ENCODE peak calls at places on chromosomes 16 and 17, in ten cellular contexts. One of them, this sample, is unnamed.

GRCh38 chr17:21049457-21049856 is 6.6 kb upstream of the USP22 start:
- DNase-seq in Peyer's patch: no peak
- DNase-seq in naive thymus-derived CD8-positive, alpha-beta T cell: no peak
- DNase-seq in stimulated activated CD4-positive, alpha-beta T cell treated with anti-CD3 and anti-CD28 coated beads, Interleukin-4, amount 100 ng/mL, for 24 hours: no peak
- DNase-seq in neuronal stem cell: no peak
- DNase-seq in astrocyte of the spinal cord: no peak
- DNase-seq in EH: no peak
- DNase-seq in heart left ventricle: no peak
- DNase-seq in GDM1: no peak
- DNase-seq in cardiac septum: no peak
- DNase-seq in this sample: no peak

GRCh38 chr16:25177831-25178688 is 38.7 kb upstream of the AQP8 start:
- DNase-seq in Peyer's patch: no peak
- DNase-seq in naive thymus-derived CD8-positive, alpha-beta T cell: no peak
- DNase-seq in stimulated activated CD4-positive, alpha-beta T cell treated with anti-CD3 and anti-CD28 coated beads, Interleukin-4, amount 100 ng/mL, for 24 hours: no peak
- DNase-seq in neuronal stem cell: no peak
- DNase-seq in astrocyte of the spinal cord: no peak
- DNase-seq in EH: no peak
- DNase-seq in heart left ventricle: no peak
- DNase-seq in GDM1: no peak
- DNase-seq in cardiac septum: no peak
- DNase-seq in this sample: peak; percentile 19

GRCh38 chr16:30112197-30113030 is 923 bp downstream of the GDPD3 start:
- DNase-seq in Peyer's patch: peak; percentile 43
- DNase-seq in naive thymus-derived CD8-positive, alpha-beta T cell: peak; percentile 73
- DNase-seq in stimulated activated CD4-positive, alpha-beta T cell treated with anti-CD3 and anti-CD28 coated beads, Interleukin-4, amount 100 ng/mL, for 24 hours: peak; percentile 70
- DNase-seq in neuronal stem cell: no peak
- DNase-seq in astrocyte of the spinal cord: peak; percentile 30
- DNase-seq in EH: peak; percentile 54
- DNase-seq in heart left ventricle: peak; percentile 41
- DNase-seq in GDM1: peak; percentile 24
- DNase-seq in cardiac septum: peak; percentile 83
- DNase-seq in this sample: peak; percentile 74

GRCh38 chr17:199806-200603 is 18.6 kb upstream of the DOC2B start:
- DNase-seq in Peyer's patch: no peak
- DNase-seq in naive thymus-derived CD8-positive, alpha-beta T cell: no peak
- DNase-seq in stimulated activated CD4-positive, alpha-beta T cell treated with anti-CD3 and anti-CD28 coated beads, Interleukin-4, amount 100 ng/mL, for 24 hours: no peak
- DNase-seq in neuronal stem cell: no peak
- DNase-seq in astrocyte of the spinal cord: no peak
- DNase-seq in EH: no peak
- DNase-seq in heart left ventricle: peak; percentile 71
- DNase-seq in GDM1: no peak
- DNase-seq in cardiac septum: no peak
- DNase-seq in this sample: no peak

GRCh38 chr16:57842606-57843005 is 40.3 kb upstream of the KIFC3 start:
- DNase-seq in Peyer's patch: no peak
- DNase-seq in naive thymus-derived CD8-positive, alpha-beta T cell: no peak
- DNase-seq in stimulated activated CD4-positive, alpha-beta T cell treated with anti-CD3 and anti-CD28 coated beads, Interleukin-4, amount 100 ng/mL, for 24 hours: no peak
- DNase-seq in neuronal stem cell: no peak
- DNase-seq in astrocyte of the spinal cord: no peak
- DNase-seq in EH: no peak
- DNase-seq in heart left ventricle: no peak
- DNase-seq in GDM1: no peak
- DNase-seq in cardiac septum: no peak
- DNase-seq in this sample: peak; percentile 48

GRCh38 chr17:63445571-63446217 is 412 bp downstream of the CYB561 start:
- DNase-seq in Peyer's patch: no peak
- DNase-seq in naive thymus-derived CD8-positive, alpha-beta T cell: no peak
- DNase-seq in stimulated activated CD4-positive, alpha-beta T cell treated with anti-CD3 and anti-CD28 coated beads, Interleukin-4, amount 100 ng/mL, for 24 hours: peak; percentile 62
- DNase-seq in neuronal stem cell: no peak
- DNase-seq in astrocyte of the spinal cord: no peak
- DNase-seq in EH: peak; percentile 62
- DNase-seq in heart left ventricle: no peak
- DNase-seq in GDM1: no peak
- DNase-seq in cardiac septum: no peak
- DNase-seq in this sample: peak; percentile 43

GRCh38 chr17:46782250-46782953 is 36.1 kb downstream of the WNT3 start:
- DNase-seq in Peyer's patch: peak; percentile 32
- DNase-seq in naive thymus-derived CD8-positive, alpha-beta T cell: no peak
- DNase-seq in stimulated activated CD4-positive, alpha-beta T cell treated with anti-CD3 and anti-CD28 coated beads, Interleukin-4, amount 100 ng/mL, for 24 hours: no peak
- DNase-seq in neuronal stem cell: no peak
- DNase-seq in astrocyte of the spinal cord: peak; percentile 17
- DNase-seq in EH: peak; percentile 46
- DNase-seq in heart left ventricle: no peak
- DNase-seq in GDM1: no peak
- DNase-seq in cardiac septum: no peak
- DNase-seq in this sample: peak; percentile 58

GRCh38 chr17:45902892-45903346 is 8.6 kb downstream of the MAPT start:
- DNase-seq in Peyer's patch: no peak
- DNase-seq in naive thymus-derived CD8-positive, alpha-beta T cell: no peak
- DNase-seq in stimulated activated CD4-positive, alpha-beta T cell treated with anti-CD3 and anti-CD28 coated beads, Interleukin-4, amount 100 ng/mL, for 24 hours: no peak
- DNase-seq in neuronal stem cell: no peak
- DNase-seq in astrocyte of the spinal cord: no peak
- DNase-seq in EH: no peak
- DNase-seq in heart left ventricle: no peak
- DNase-seq in GDM1: no peak
- DNase-seq in cardiac septum: no peak
- DNase-seq in this sample: no peak

GRCh38 chr17:66747561-66748275 is 87.2 kb upstream of the CACNG5 start:
- DNase-seq in Peyer's patch: no peak
- DNase-seq in naive thymus-derived CD8-positive, alpha-beta T cell: no peak
- DNase-seq in stimulated activated CD4-positive, alpha-beta T cell treated with anti-CD3 and anti-CD28 coated beads, Interleukin-4, amount 100 ng/mL, for 24 hours: no peak
- DNase-seq in neuronal stem cell: no peak
- DNase-seq in astrocyte of the spinal cord: peak; percentile 82
- DNase-seq in EH: peak; percentile 59
- DNase-seq in heart left ventricle: no peak
- DNase-seq in GDM1: no peak
- DNase-seq in cardiac septum: no peak
- DNase-seq in this sample: peak; percentile 77

GRCh38 chr16:85395207-85395912 is 217.8 kb upstream of the GSE1 start:
- DNase-seq in Peyer's patch: peak; percentile 20
- DNase-seq in naive thymus-derived CD8-positive, alpha-beta T cell: peak; percentile 43
- DNase-seq in stimulated activated CD4-positive, alpha-beta T cell treated with anti-CD3 and anti-CD28 coated beads, Interleukin-4, amount 100 ng/mL, for 24 hours: no peak
- DNase-seq in neuronal stem cell: no peak
- DNase-seq in astrocyte of the spinal cord: peak; percentile 97
- DNase-seq in EH: peak; percentile 99
- DNase-seq in heart left ventricle: peak; percentile 71
- DNase-seq in GDM1: peak; percentile 40
- DNase-seq in cardiac septum: peak; percentile 88
- DNase-seq in this sample: peak; percentile 93

GRCh38 chr16:58515871-58516767 is 802 bp downstream of the SETD6 start:
- DNase-seq in Peyer's patch: peak; percentile 44
- DNase-seq in naive thymus-derived CD8-positive, alpha-beta T cell: no peak
- DNase-seq in stimulated activated CD4-positive, alpha-beta T cell treated with anti-CD3 and anti-CD28 coated beads, Interleukin-4, amount 100 ng/mL, for 24 hours: peak; percentile 33
- DNase-seq in neuronal stem cell: no peak
- DNase-seq in astrocyte of the spinal cord: no peak
- DNase-seq in EH: no peak
- DNase-seq in heart left ventricle: no peak
- DNase-seq in GDM1: no peak
- DNase-seq in cardiac septum: no peak
- DNase-seq in this sample: no peak

GRCh38 chr17:3635474-3636153 is 436 bp downstream of the SHPK start:
- DNase-seq in Peyer's patch: no peak
- DNase-seq in naive thymus-derived CD8-positive, alpha-beta T cell: no peak
- DNase-seq in stimulated activated CD4-positive, alpha-beta T cell treated with anti-CD3 and anti-CD28 coated beads, Interleukin-4, amount 100 ng/mL, for 24 hours: no peak
- DNase-seq in neuronal stem cell: peak; percentile 6
- DNase-seq in astrocyte of the spinal cord: no peak
- DNase-seq in EH: no peak
- DNase-seq in heart left ventricle: no peak
- DNase-seq in GDM1: no peak
- DNase-seq in cardiac septum: no peak
- DNase-seq in this sample: no peak

GRCh38 chr17:56499799-56500388 is 93.6 kb upstream of the NOG start:
- DNase-seq in Peyer's patch: no peak
- DNase-seq in naive thymus-derived CD8-positive, alpha-beta T cell: no peak
- DNase-seq in stimulated activated CD4-positive, alpha-beta T cell treated with anti-CD3 and anti-CD28 coated beads, Interleukin-4, amount 100 ng/mL, for 24 hours: peak; percentile 21
- DNase-seq in neuronal stem cell: no peak
- DNase-seq in astrocyte of the spinal cord: peak; percentile 35
- DNase-seq in EH: peak; percentile 40
- DNase-seq in heart left ventricle: no peak
- DNase-seq in GDM1: peak; percentile 6
- DNase-seq in cardiac septum: no peak
- DNase-seq in this sample: peak; percentile 52

GRCh38 chr16:69476920-69477418 is 52.5 kb downstream of the CYB5B start:
- DNase-seq in Peyer's patch: no peak
- DNase-seq in naive thymus-derived CD8-positive, alpha-beta T cell: no peak
- DNase-seq in stimulated activated CD4-positive, alpha-beta T cell treated with anti-CD3 and anti-CD28 coated beads, Interleukin-4, amount 100 ng/mL, for 24 hours: no peak
- DNase-seq in neuronal stem cell: no peak
- DNase-seq in astrocyte of the spinal cord: peak; percentile 90
- DNase-seq in EH: peak; percentile 99
- DNase-seq in heart left ventricle: no peak
- DNase-seq in GDM1: no peak
- DNase-seq in cardiac septum: no peak
- DNase-seq in this sample: peak; percentile 82

GRCh38 chr17:33241390-33241789 is 51.7 kb downstream of the ASIC2 start:
- DNase-seq in Peyer's patch: no peak
- DNase-seq in naive thymus-derived CD8-positive, alpha-beta T cell: no peak
- DNase-seq in stimulated activated CD4-positive, alpha-beta T cell treated with anti-CD3 and anti-CD28 coated beads, Interleukin-4, amount 100 ng/mL, for 24 hours: no peak
- DNase-seq in neuronal stem cell: no peak
- DNase-seq in astrocyte of the spinal cord: no peak
- DNase-seq in EH: peak; percentile 33
- DNase-seq in heart left ventricle: no peak
- DNase-seq in GDM1: no peak
- DNase-seq in cardiac septum: no peak
- DNase-seq in this sample: no peak

GRCh38 chr17:66494023-66494803 is 191.8 kb downstream of the PRKCA start:
- DNase-seq in Peyer's patch: no peak
- DNase-seq in naive thymus-derived CD8-positive, alpha-beta T cell: no peak
- DNase-seq in stimulated activated CD4-positive, alpha-beta T cell treated with anti-CD3 and anti-CD28 coated beads, Interleukin-4, amount 100 ng/mL, for 24 hours: peak; percentile 47
- DNase-seq in neuronal stem cell: no peak
- DNase-seq in astrocyte of the spinal cord: peak; percentile 92
- DNase-seq in EH: peak; percentile 93
- DNase-seq in heart left ventricle: no peak
- DNase-seq in GDM1: peak; percentile 45
- DNase-seq in cardiac septum: no peak
- DNase-seq in this sample: peak; percentile 88

GRCh38 chr17:40291311-40291710 is 3.6 kb downstream of the CDC6 start:
- DNase-seq in Peyer's patch: no peak
- DNase-seq in naive thymus-derived CD8-positive, alpha-beta T cell: no peak
- DNase-seq in stimulated activated CD4-positive, alpha-beta T cell treated with anti-CD3 and anti-CD28 coated beads, Interleukin-4, amount 100 ng/mL, for 24 hours: no peak
- DNase-seq in neuronal stem cell: no peak
- DNase-seq in astrocyte of the spinal cord: no peak
- DNase-seq in EH: no peak
- DNase-seq in heart left ventricle: no peak
- DNase-seq in GDM1: no peak
- DNase-seq in cardiac septum: peak; percentile 63
- DNase-seq in this sample: no peak

GRCh38 chr16:10951016-10951415 is 6.7 kb downstream of the CLEC16A start:
- DNase-seq in Peyer's patch: no peak
- DNase-seq in naive thymus-derived CD8-positive, alpha-beta T cell: no peak
- DNase-seq in stimulated activated CD4-positive, alpha-beta T cell treated with anti-CD3 and anti-CD28 coated beads, Interleukin-4, amount 100 ng/mL, for 24 hours: no peak
- DNase-seq in neuronal stem cell: no peak
- DNase-seq in astrocyte of the spinal cord: peak; percentile 64
- DNase-seq in EH: no peak
- DNase-seq in heart left ventricle: no peak
- DNase-seq in GDM1: no peak
- DNase-seq in cardiac septum: no peak
- DNase-seq in this sample: peak; percentile 91

GRCh38 chr16:80197790-80198201 is 343.0 kb upstream of the DYNLRB2 start:
- DNase-seq in Peyer's patch: no peak
- DNase-seq in naive thymus-derived CD8-positive, alpha-beta T cell: no peak
- DNase-seq in stimulated activated CD4-positive, alpha-beta T cell treated with anti-CD3 and anti-CD28 coated beads, Interleukin-4, amount 100 ng/mL, for 24 hours: no peak
- DNase-seq in neuronal stem cell: no peak
- DNase-seq in astrocyte of the spinal cord: peak; percentile 94
- DNase-seq in EH: peak; percentile 92
- DNase-seq in heart left ventricle: no peak
- DNase-seq in GDM1: no peak
- DNase-seq in cardiac septum: no peak
- DNase-seq in this sample: peak; percentile 90

GRCh38 chr17:76173474-76173873 is 32.4 kb upstream of the FOXJ1 start:
- DNase-seq in Peyer's patch: no peak
- DNase-seq in naive thymus-derived CD8-positive, alpha-beta T cell: no peak
- DNase-seq in stimulated activated CD4-positive, alpha-beta T cell treated with anti-CD3 and anti-CD28 coated beads, Interleukin-4, amount 100 ng/mL, for 24 hours: no peak
- DNase-seq in neuronal stem cell: no peak
- DNase-seq in astrocyte of the spinal cord: no peak
- DNase-seq in EH: no peak
- DNase-seq in heart left ventricle: no peak
- DNase-seq in GDM1: no peak
- DNase-seq in cardiac septum: no peak
- DNase-seq in this sample: no peak

GRCh38 chr17:40103082-40103741 is 2.8 kb upstream of the NR1D1 start:
- DNase-seq in Peyer's patch: no peak
- DNase-seq in naive thymus-derived CD8-positive, alpha-beta T cell: no peak
- DNase-seq in stimulated activated CD4-positive, alpha-beta T cell treated with anti-CD3 and anti-CD28 coated beads, Interleukin-4, amount 100 ng/mL, for 24 hours: no peak
- DNase-seq in neuronal stem cell: no peak
- DNase-seq in astrocyte of the spinal cord: no peak
- DNase-seq in EH: no peak
- DNase-seq in heart left ventricle: peak; percentile 28
- DNase-seq in GDM1: no peak
- DNase-seq in cardiac septum: no peak
- DNase-seq in this sample: no peak

GRCh38 chr16:2350500-2350899 is 10.0 kb upstream of the ABCA3 start:
- DNase-seq in Peyer's patch: no peak
- DNase-seq in naive thymus-derived CD8-positive, alpha-beta T cell: no peak
- DNase-seq in stimulated activated CD4-positive, alpha-beta T cell treated with anti-CD3 and anti-CD28 coated beads, Interleukin-4, amount 100 ng/mL, for 24 hours: no peak
- DNase-seq in neuronal stem cell: no peak
- DNase-seq in astrocyte of the spinal cord: peak; percentile 31
- DNase-seq in EH: no peak
- DNase-seq in heart left ventricle: no peak
- DNase-seq in GDM1: no peak
- DNase-seq in cardiac septum: no peak
- DNase-seq in this sample: no peak

GRCh38 chr16:11689031-11689840 is 21.0 kb downstream of the SNN start:
- DNase-seq in Peyer's patch: peak; percentile 63
- DNase-seq in naive thymus-derived CD8-positive, alpha-beta T cell: no peak
- DNase-seq in stimulated activated CD4-positive, alpha-beta T cell treated with anti-CD3 and anti-CD28 coated beads, Interleukin-4, amount 100 ng/mL, for 24 hours: no peak
- DNase-seq in neuronal stem cell: no peak
- DNase-seq in astrocyte of the spinal cord: no peak
- DNase-seq in EH: no peak
- DNase-seq in heart left ventricle: no peak
- DNase-seq in GDM1: no peak
- DNase-seq in cardiac septum: no peak
- DNase-seq in this sample: peak; percentile 36

GRCh38 chr17:72092710-72093322 is 28.0 kb upstream of the SOX9 start:
- DNase-seq in Peyer's patch: no peak
- DNase-seq in naive thymus-derived CD8-positive, alpha-beta T cell: no peak
- DNase-seq in stimulated activated CD4-positive, alpha-beta T cell treated with anti-CD3 and anti-CD28 coated beads, Interleukin-4, amount 100 ng/mL, for 24 hours: no peak
- DNase-seq in neuronal stem cell: no peak
- DNase-seq in astrocyte of the spinal cord: no peak
- DNase-seq in EH: no peak
- DNase-seq in heart left ventricle: no peak
- DNase-seq in GDM1: no peak
- DNase-seq in cardiac septum: no peak
- DNase-seq in this sample: no peak

GRCh38 chr16:1823821-1824220 is 2.8 kb downstream of the HAGH start:
- DNase-seq in Peyer's patch: no peak
- DNase-seq in naive thymus-derived CD8-positive, alpha-beta T cell: no peak
- DNase-seq in stimulated activated CD4-positive, alpha-beta T cell treated with anti-CD3 and anti-CD28 coated beads, Interleukin-4, amount 100 ng/mL, for 24 hours: no peak
- DNase-seq in neuronal stem cell: no peak
- DNase-seq in astrocyte of the spinal cord: peak; percentile 39
- DNase-seq in EH: peak; percentile 60
- DNase-seq in heart left ventricle: no peak
- DNase-seq in GDM1: peak; percentile 6
- DNase-seq in cardiac septum: no peak
- DNase-seq in this sample: peak; percentile 61

GRCh38 chr16:4891097-4891885 is 44.0 kb downstream of the UBN1 start:
- DNase-seq in Peyer's patch: no peak
- DNase-seq in naive thymus-derived CD8-positive, alpha-beta T cell: no peak
- DNase-seq in stimulated activated CD4-positive, alpha-beta T cell treated with anti-CD3 and anti-CD28 coated beads, Interleukin-4, amount 100 ng/mL, for 24 hours: no peak
- DNase-seq in neuronal stem cell: no peak
- DNase-seq in astrocyte of the spinal cord: no peak
- DNase-seq in EH: no peak
- DNase-seq in heart left ventricle: no peak
- DNase-seq in GDM1: no peak
- DNase-seq in cardiac septum: no peak
- DNase-seq in this sample: no peak

GRCh38 chr16:79505344-79505743 is 95.2 kb downstream of the MAF start:
- DNase-seq in Peyer's patch: no peak
- DNase-seq in naive thymus-derived CD8-positive, alpha-beta T cell: no peak
- DNase-seq in stimulated activated CD4-positive, alpha-beta T cell treated with anti-CD3 and anti-CD28 coated beads, Interleukin-4, amount 100 ng/mL, for 24 hours: no peak
- DNase-seq in neuronal stem cell: no peak
- DNase-seq in astrocyte of the spinal cord: no peak
- DNase-seq in EH: no peak
- DNase-seq in heart left ventricle: peak; percentile 13
- DNase-seq in GDM1: no peak
- DNase-seq in cardiac septum: no peak
- DNase-seq in this sample: no peak

GRCh38 chr16:28140788-28141618 is 70.8 kb downstream of the XPO6 start:
- DNase-seq in Peyer's patch: peak; percentile 71
- DNase-seq in naive thymus-derived CD8-positive, alpha-beta T cell: peak; percentile 89
- DNase-seq in stimulated activated CD4-positive, alpha-beta T cell treated with anti-CD3 and anti-CD28 coated beads, Interleukin-4, amount 100 ng/mL, for 24 hours: peak; percentile 56
- DNase-seq in neuronal stem cell: no peak
- DNase-seq in astrocyte of the spinal cord: no peak
- DNase-seq in EH: no peak
- DNase-seq in heart left ventricle: no peak
- DNase-seq in GDM1: no peak
- DNase-seq in cardiac septum: peak; percentile 80
- DNase-seq in this sample: no peak

This sample was measured in choroid plexus epithelial cell.